ENCODE peak calls at places on chromosome 19, in six cellular contexts. V is choroid plexus epithelial cell; H is stimulated activated CD8-positive, alpha-beta memory T cell treated with anti-CD3 and anti-CD28 coated beads, Interleukin-4, amount 100 ng/mL, for 1 hour; Q is thoracic aorta; I is fibroblast of the aortic adventitia; O is ELR. G is an unnamed sample.
A peak's percentile ranks its signal among the peaks of the same experiment; 100 is the strongest.

GRCh38 chr19:49528211-49528771 is 488 bp downstream of the RCN3 start:
- DNase-seq in V (peak; percentile 49), H (no peak), Q (peak; percentile 11), I (peak; percentile 81), O (peak; percentile 86), G (no peak)

GRCh38 chr19:53659292-53659691 is 27.5 kb downstream of the DPRX start:
- DNase-seq in V (peak; percentile 39), H (no peak), Q (no peak), I (no peak), O (peak; percentile 5), G (no peak)

GRCh38 chr19:7505682-7506384 is 10.1 kb upstream of the ZNF358 start:
- DNase-seq in V (no peak), H (no peak), Q (no peak), I (no peak), O (no peak), G (no peak)

GRCh38 chr19:51246153-51246552 is 4.7 kb upstream of the SIGLECL1 start:
- DNase-seq in V (peak; percentile 18), H (no peak), Q (no peak), I (no peak), O (peak; percentile 9), G (no peak)

GRCh38 chr19:43464089-43464775 is 1.2 kb downstream of the LYPD3 start:
- DNase-seq in V (no peak), H (no peak), Q (peak; percentile 48), I (no peak), O (no peak), G (no peak)

GRCh38 chr19:1799695-1800342 is 12.3 kb downstream of the ATP8B3 start:
- DNase-seq in V (no peak), H (no peak), Q (no peak), I (no peak), O (no peak), G (no peak)

GRCh38 chr19:38780443-38780842 is 7.1 kb upstream of the LGALS7 start:
- DNase-seq in V (no peak), H (no peak), Q (no peak), I (no peak), O (no peak), G (no peak)

GRCh38 chr19:36136975-36137686 is 2.7 kb upstream of the CAPNS1 start:
- DNase-seq in V (peak; percentile 37), H (no peak), Q (peak; percentile 61), I (peak; percentile 72), O (peak; percentile 64), G (peak; percentile 46)

GRCh38 chr19:7515471-7516226 is at the start of gene ZNF358:
- DNase-seq in V (peak; percentile 62), H (no peak), Q (peak; percentile 19), I (peak; percentile 61), O (peak; percentile 73), G (peak; percentile 58)

GRCh38 chr19:51687791-51688664 is 5.1 kb upstream of the SPACA6 start:
- DNase-seq in V (peak; percentile 53), H (no peak), Q (peak; percentile 28), I (peak; percentile 56), O (peak; percentile 81), G (peak; percentile 55)

GRCh38 chr19:18251587-18252369 is 22.5 kb downstream of the IQCN start:
- DNase-seq in V (peak; percentile 73), H (peak; percentile 73), Q (peak; percentile 31), I (peak; percentile 76), O (peak; percentile 72), G (peak; percentile 53)

GRCh38 chr19:35805518-35806102 is 7.0 kb downstream of the PRODH2 start:
- DNase-seq in V (no peak), H (no peak), Q (no peak), I (no peak), O (no peak), G (no peak)

GRCh38 chr19:3057275-3057714 is 5.0 kb downstream of the TLE5 start:
- DNase-seq in V (peak; percentile 21), H (no peak), Q (peak; percentile 51), I (peak; percentile 65), O (no peak), G (peak; percentile 73)

GRCh38 chr19:10998045-10998533 is 37.3 kb downstream of the SMARCA4 start:
- DNase-seq in V (peak; percentile 85), H (no peak), Q (no peak), I (no peak), O (no peak), G (peak; percentile 26)

GRCh38 chr19:41637484-41637883 is 10.6 kb upstream of the CEACAM4 start:
- DNase-seq in V (no peak), H (no peak), Q (no peak), I (no peak), O (no peak), G (no peak)

GRCh38 chr19:42277821-42278809 is 9.1 kb downstream of the CIC start:
- DNase-seq in V (no peak), H (no peak), Q (no peak), I (peak; percentile 50), O (peak; percentile 46), G (peak; percentile 22)

GRCh38 chr19:28049875-28050274 is 1163.1 kb downstream of the UQCRFS1 start:
- DNase-seq in V (no peak), H (no peak), Q (no peak), I (no peak), O (no peak), G (no peak)

GRCh38 chr19:13839938-13840750 is 36.8 kb upstream of the NANOS3 start:
- DNase-seq in V (no peak), H (no peak), Q (no peak), I (peak; percentile 34), O (peak; percentile 88), G (peak; percentile 45)

GRCh38 chr19:14135985-14136508 is 342 bp downstream of the ASF1B start:
- DNase-seq in V (no peak), H (no peak), Q (no peak), I (no peak), O (no peak), G (no peak)

GRCh38 chr19:50315773-50316448 is 13.3 kb downstream of the KCNC3 start:
- DNase-seq in V (peak; percentile 50), H (no peak), Q (no peak), I (no peak), O (peak; percentile 27), G (peak; percentile 7)

GRCh38 chr19:11261902-11262839 is at the start of gene DOCK6:
- DNase-seq in V (no peak), H (no peak), Q (no peak), I (no peak), O (peak; percentile 48), G (no peak)

GRCh38 chr19:4849019-4849418 is 17.5 kb upstream of the TICAM1 start:
- DNase-seq in V (no peak), H (no peak), Q (no peak), I (no peak), O (no peak), G (no peak)

GRCh38 chr19:15108145-15108844 is 1.1 kb downstream of the SYDE1 start:
- DNase-seq in V (peak; percentile 4), H (no peak), Q (no peak), I (no peak), O (peak; percentile 25), G (peak; percentile 6)

GRCh38 chr19:588758-589692 is 656 bp upstream of the HCN2 start:
- DNase-seq in V (no peak), H (no peak), Q (no peak), I (no peak), O (no peak), G (no peak)

GRCh38 chr19:17171874-17172273 is 43.3 kb upstream of the USE1 start:
- DNase-seq in V (no peak), H (no peak), Q (no peak), I (no peak), O (no peak), G (no peak)

GRCh38 chr19:46967578-46968018 is 52.0 kb upstream of the NPAS1 start:
- DNase-seq in V (no peak), H (no peak), Q (no peak), I (peak; percentile 54), O (no peak), G (no peak)

GRCh38 chr19:15038304-15038703 is 11.0 kb upstream of the CASP14 start:
- DNase-seq in V (peak; percentile 95), H (no peak), Q (no peak), I (no peak), O (no peak), G (peak; percentile 78)

GRCh38 chr19:3773814-3774515 is 1.9 kb upstream of the RAX2 start:
- DNase-seq in V (no peak), H (no peak), Q (no peak), I (no peak), O (no peak), G (no peak)

GRCh38 chr19:3898426-3898825 is 17.9 kb downstream of the ATCAY start:
- DNase-seq in V (no peak), H (no peak), Q (no peak), I (no peak), O (no peak), G (no peak)

GRCh38 chr19:38115264-38115802 is 108.7 kb downstream of the DPF1 start:
- DNase-seq in V (no peak), H (no peak), Q (no peak), I (no peak), O (no peak), G (no peak)

GRCh38 chr19:33064117-33064777 is 441 bp downstream of the RHPN2 start:
- DNase-seq in V (no peak), H (no peak), Q (no peak), I (peak; percentile 10), O (peak; percentile 49), G (no peak)

G was measured in astrocyte of the spinal cord.